ENCODE peak calls at places on chromosomes 11 and 22, in ten cellular contexts. P is DMS 273 treated with DMSO at 0.1 percent for 48 hours, E is cardiac septum, B is activated gamma-delta T cell, F is skeletal muscle cell, Z is HEK293T, L is hepatocyte, G is occipital lobe, D is LHCN-M2, X is fibroblast of pulmonary artery. J is an unnamed sample.

GRCh38 chr22:49307071-49307830 is 520.4 kb downstream of the BRD1 start:
- DNase-seq in P (no peak), E (peak), B (no peak), F (no peak), Z (no peak), L (no peak), G (no peak), D (no peak), X (no peak), J (peak)

GRCh38 chr11:76123243-76123642 is 83.1 kb downstream of the WNT11 start:
- DNase-seq in P (no peak), E (no peak), B (no peak), F (no peak), Z (no peak), L (no peak), G (no peak), D (no peak), X (no peak), J (no peak)

GRCh38 chr11:35418847-35419712 is at the start of gene SLC1A2:
- DNase-seq in P (peak), E (no peak), B (no peak), F (no peak), Z (peak), L (peak), G (peak), D (peak), X (peak), J (no peak)

GRCh38 chr22:46069518-46070214 is 80.7 kb upstream of the PPARA start:
- DNase-seq in P (peak), E (peak), B (no peak), F (peak), Z (peak), L (no peak), G (peak), D (peak), X (peak), J (peak)

GRCh38 chr22:39421691-39422090 is 22.1 kb downstream of the TAB1 start:
- DNase-seq in P (no peak), E (no peak), B (no peak), F (no peak), Z (no peak), L (peak), G (no peak), D (no peak), X (no peak), J (no peak)

GRCh38 chr22:32478994-32479393 is 4.4 kb downstream of the FBXO7 start:
- DNase-seq in P (no peak), E (no peak), B (no peak), F (no peak), Z (no peak), L (no peak), G (no peak), D (no peak), X (no peak), J (no peak)

GRCh38 chr11:48172818-48173609 is 43.6 kb upstream of the OR4B1 start:
- DNase-seq in P (no peak), E (peak), B (no peak), F (no peak), Z (peak), L (peak), G (peak), D (peak), X (peak), J (no peak)

GRCh38 chr11:86122773-86123172 is 53.9 kb upstream of the PICALM start:
- DNase-seq in P (no peak), E (no peak), B (no peak), F (no peak), Z (no peak), L (no peak), G (no peak), D (no peak), X (no peak), J (no peak)

GRCh38 chr11:46972821-46973220 is 36.3 kb downstream of the CSTPP1 start:
- DNase-seq in P (no peak), E (no peak), B (no peak), F (no peak), Z (no peak), L (no peak), G (no peak), D (no peak), X (no peak), J (no peak)

GRCh38 chr11:32874144-32874543 is 18.5 kb upstream of the QSER1 start:
- DNase-seq in P (no peak), E (no peak), B (no peak), F (no peak), Z (no peak), L (no peak), G (no peak), D (no peak), X (no peak), J (no peak)

GRCh38 chr11:95569207-95569606 is 220.4 kb downstream of the FAM76B start:
- DNase-seq in P (no peak), E (no peak), B (no peak), F (no peak), Z (no peak), L (no peak), G (no peak), D (no peak), X (no peak), J (no peak)

GRCh38 chr11:3123316-3123715 is 41.8 kb downstream of the OSBPL5 start:
- DNase-seq in P (peak), E (peak), B (no peak), F (no peak), Z (no peak), L (no peak), G (peak), D (no peak), X (no peak), J (peak)

GRCh38 chr11:68331338-68331947 is 19.1 kb downstream of the LRP5 start:
- DNase-seq in P (no peak), E (no peak), B (no peak), F (no peak), Z (no peak), L (peak), G (no peak), D (no peak), X (no peak), J (no peak)

GRCh38 chr22:43858156-43858895 is 4.0 kb downstream of the SULT4A1 start:
- DNase-seq in P (no peak), E (peak), B (no peak), F (no peak), Z (no peak), L (no peak), G (no peak), D (no peak), X (no peak), J (peak)

GRCh38 chr22:46360097-46360496 is 24.6 kb downstream of the TRMU start:
- DNase-seq in P (no peak), E (no peak), B (no peak), F (no peak), Z (no peak), L (no peak), G (no peak), D (no peak), X (no peak), J (no peak)

GRCh38 chr11:72643547-72643946 is 30.7 kb downstream of the PDE2A start:
- DNase-seq in P (no peak), E (no peak), B (no peak), F (no peak), Z (no peak), L (no peak), G (peak), D (peak), X (peak), J (no peak)

GRCh38 chr11:64810891-64811272 is 531 bp upstream of the MEN1 start:
- DNase-seq in P (no peak), E (no peak), B (no peak), F (no peak), Z (no peak), L (no peak), G (no peak), D (no peak), X (no peak), J (peak)

GRCh38 chr11:110763249-110764011 is 51.2 kb upstream of the ARHGAP20 start:
- DNase-seq in P (no peak), E (no peak), B (no peak), F (peak), Z (no peak), L (peak), G (no peak), D (peak), X (peak), J (no peak)

GRCh38 chr22:46796566-46797195 is 34.2 kb downstream of the TBC1D22A start:
- DNase-seq in P (no peak), E (no peak), B (no peak), F (no peak), Z (no peak), L (no peak), G (no peak), D (no peak), X (no peak), J (peak)

GRCh38 chr22:24145446-24146189 is 35.7 kb upstream of the SUSD2 start:
- DNase-seq in P (no peak), E (no peak), B (no peak), F (no peak), Z (no peak), L (no peak), G (no peak), D (no peak), X (no peak), J (no peak)

GRCh38 chr11:72584293-72584921 is 89.8 kb downstream of the PDE2A start:
- DNase-seq in P (no peak), E (peak), B (no peak), F (no peak), Z (no peak), L (no peak), G (peak), D (no peak), X (peak), J (peak)

GRCh38 chr11:112513417-112513816 is 252.8 kb upstream of the PLET1 start:
- DNase-seq in P (no peak), E (no peak), B (no peak), F (no peak), Z (no peak), L (no peak), G (no peak), D (no peak), X (no peak), J (no peak)

GRCh38 chr11:47408598-47409439 is 429 bp downstream of the SLC39A13 start:
- DNase-seq in P (no peak), E (no peak), B (no peak), F (peak), Z (no peak), L (peak), G (no peak), D (peak), X (peak), J (peak)

J was measured in sigmoid colon.